ENCODE peak calls at places on chromosome 11, in seven cellular contexts. K is fibroblast of lung, G is mesendoderm, R is mesenchymal stem cell, Q is neuronal stem cell, O is kidney, D is mammary epithelial cell. A is an unnamed sample.

GRCh38 chr11:28058333-28058732 is 49.6 kb downstream of the KIF18A start:
- DNase-seq in K (peak), G (peak), R (peak), Q (no peak), O (no peak), D (no peak), A (peak)

GRCh38 chr11:75275581-75275980 is 35.0 kb downstream of the TPBGL start:
- DNase-seq in K (no peak), G (peak), R (peak), Q (no peak), O (peak), D (no peak), A (no peak)

GRCh38 chr11:34512810-34513673 is 552 bp downstream of the ELF5 start:
- DNase-seq in K (peak), G (peak), R (peak), Q (peak), O (no peak), D (peak), A (peak)

GRCh38 chr11:57283231-57283990 is 41.3 kb downstream of the TNKS1BP1 start:
- DNase-seq in K (no peak), G (peak), R (no peak), Q (no peak), O (no peak), D (no peak), A (no peak)

GRCh38 chr11:65499713-65500261 is 942 bp downstream of the MALAT1 start:
- DNase-seq in K (no peak), G (no peak), R (no peak), Q (no peak), O (no peak), D (no peak), A (no peak)

GRCh38 chr11:6771926-6772898 is at the start of gene OR2AG2:
- DNase-seq in K (no peak), G (no peak), R (no peak), Q (no peak), O (no peak), D (no peak), A (no peak)

GRCh38 chr11:33735426-33736147 is 636 bp downstream of the CD59 start:
- DNase-seq in K (peak), G (peak), R (peak), Q (peak), O (peak), D (peak), A (peak)

GRCh38 chr11:16997624-16998023 is 16.6 kb downstream of the PLEKHA7 start:
- DNase-seq in K (no peak), G (no peak), R (no peak), Q (no peak), O (no peak), D (no peak), A (no peak)

GRCh38 chr11:119629834-119630624 is 99.0 kb downstream of the NECTIN1 start:
- DNase-seq in K (no peak), G (no peak), R (no peak), Q (no peak), O (no peak), D (no peak), A (no peak)

GRCh38 chr11:22920939-22921565 is 60.8 kb upstream of the CCDC179 start:
- DNase-seq in K (peak), G (peak), R (peak), Q (peak), O (no peak), D (peak), A (peak)

GRCh38 chr11:40986320-40986719 is 473.1 kb downstream of the LRRC4C start:
- DNase-seq in K (peak), G (no peak), R (no peak), Q (no peak), O (no peak), D (peak), A (no peak)

GRCh38 chr11:78860720-78861422 is 286.2 kb upstream of the NARS2 start:
- DNase-seq in K (no peak), G (peak), R (peak), Q (peak), O (no peak), D (no peak), A (peak)

GRCh38 chr11:33944693-33945424 is 53.0 kb upstream of the LMO2 start:
- DNase-seq in K (no peak), G (peak), R (no peak), Q (no peak), O (no peak), D (no peak), A (no peak)

GRCh38 chr11:129385801-129386200 is 10.2 kb downstream of the BARX2 start:
- DNase-seq in K (no peak), G (no peak), R (no peak), Q (no peak), O (no peak), D (no peak), A (no peak)

GRCh38 chr11:17439316-17439782 is 37.3 kb downstream of the ABCC8 start:
- DNase-seq in K (no peak), G (peak), R (no peak), Q (no peak), O (no peak), D (no peak), A (no peak)

GRCh38 chr11:43130616-43131015 is 181.2 kb upstream of the API5 start:
- DNase-seq in K (no peak), G (peak), R (no peak), Q (peak), O (no peak), D (no peak), A (peak)

GRCh38 chr11:74282421-74282820 is 29.0 kb downstream of the P4HA3 start:
- DNase-seq in K (no peak), G (no peak), R (no peak), Q (no peak), O (no peak), D (no peak), A (no peak)

GRCh38 chr11:74204692-74205091 is 33.6 kb downstream of the PPME1 start:
- DNase-seq in K (no peak), G (no peak), R (no peak), Q (no peak), O (no peak), D (no peak), A (no peak)

GRCh38 chr11:44573333-44573732 is 7.9 kb downstream of the CD82 start:
- DNase-seq in K (peak), G (no peak), R (peak), Q (no peak), O (no peak), D (no peak), A (no peak)
- H3K9ac ChIP-seq in K (no peak), G (no peak), R (no peak), Q (no peak), O (no peak), D (no peak), A (no peak)

GRCh38 chr11:134139303-134139872 is 70.5 kb downstream of the JAM3 start:
- DNase-seq in K (no peak), G (no peak), R (no peak), Q (no peak), O (no peak), D (no peak), A (peak)
- H3K9ac ChIP-seq in K (no peak), G (no peak), R (peak), Q (no peak), O (no peak), D (no peak), A (no peak)

GRCh38 chr11:76671626-76672309 is 1.2 kb upstream of the LRRC32 start:
- DNase-seq in K (no peak), G (no peak), R (no peak), Q (no peak), O (no peak), D (no peak), A (no peak)

GRCh38 chr11:76672431-76673163 is 2.0 kb upstream of the LRRC32 start:
- DNase-seq in K (no peak), G (no peak), R (no peak), Q (no peak), O (peak), D (no peak), A (no peak)

GRCh38 chr11:76670475-76671235 is at the start of gene LRRC32:
- DNase-seq in K (peak), G (peak), R (no peak), Q (peak), O (peak), D (no peak), A (peak)

GRCh38 chr11:76669901-76670474 is 559 bp downstream of the LRRC32 start:
- DNase-seq in K (peak), G (no peak), R (peak), Q (no peak), O (peak), D (no peak), A (peak)

DNA sequence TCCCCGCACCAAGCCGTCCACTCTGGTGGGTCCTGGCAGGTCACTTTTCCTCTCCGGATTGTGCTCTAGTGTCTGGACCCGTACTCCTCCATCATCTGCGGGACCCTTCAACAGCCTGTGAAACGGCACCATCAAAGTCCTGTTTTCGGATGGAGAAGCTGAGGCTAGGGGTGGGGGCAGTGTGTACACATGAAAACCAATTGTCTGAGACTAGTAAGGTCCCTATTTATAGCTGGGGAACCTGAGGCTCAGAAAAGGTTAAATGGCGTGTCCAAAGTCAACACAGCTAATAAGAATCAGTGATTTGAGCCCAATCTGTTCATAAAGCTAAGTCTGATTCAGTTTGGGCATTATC is 666 bp upstream of the LRRC32 start:
- DNase-seq in K (no peak), G (no peak), R (no peak), Q (no peak), O (no peak), D (no peak), A (no peak)
- H3K9ac ChIP-seq in K (no peak), G (peak), R (peak), Q (peak), O (no peak), D (no peak), A (no peak)

GRCh38 chr11:113874920-113875413 is 405 bp downstream of the USP28 start:
- DNase-seq in K (no peak), G (peak), R (peak), Q (no peak), O (no peak), D (peak), A (peak)

GRCh38 chr11:113875414-113876073 is at the start of gene USP28:
- DNase-seq in K (peak), G (peak), R (peak), Q (peak), O (peak), D (peak), A (peak)

GRCh38 chr11:113871331-113871730 is 4.0 kb downstream of the USP28 start:
- DNase-seq in K (peak), G (no peak), R (peak), Q (no peak), O (no peak), D (no peak), A (peak)

GRCh38 chr11:113874096-113874919 is 1.1 kb downstream of the USP28 start:
- DNase-seq in K (peak), G (peak), R (peak), Q (no peak), O (no peak), D (peak), A (no peak)

DNA sequence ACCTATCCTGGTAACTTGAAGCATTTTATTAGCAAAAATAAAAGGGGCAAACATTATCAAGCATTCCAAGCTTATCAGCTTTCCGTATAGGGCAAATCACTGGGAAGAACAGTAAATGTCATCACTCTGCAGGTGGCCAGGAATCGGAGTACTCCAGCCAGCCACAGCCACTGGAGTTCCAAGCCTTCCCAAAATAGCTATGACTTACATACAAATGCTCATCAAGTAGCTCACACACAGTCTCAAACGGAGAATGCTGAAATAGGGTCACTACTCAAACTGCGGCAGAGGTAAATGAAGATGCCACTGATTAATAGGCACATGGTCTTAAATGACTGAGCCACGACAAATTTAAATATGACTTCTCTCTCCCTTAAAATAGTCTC is 2.1 kb downstream of the USP28 start:
- DNase-seq in K (peak), G (peak), R (peak), Q (no peak), O (no peak), D (no peak), A (peak)
- H3K9ac ChIP-seq in K (no peak), G (peak), R (no peak), Q (no peak), O (no peak), D (no peak), A (no peak)

DNA sequence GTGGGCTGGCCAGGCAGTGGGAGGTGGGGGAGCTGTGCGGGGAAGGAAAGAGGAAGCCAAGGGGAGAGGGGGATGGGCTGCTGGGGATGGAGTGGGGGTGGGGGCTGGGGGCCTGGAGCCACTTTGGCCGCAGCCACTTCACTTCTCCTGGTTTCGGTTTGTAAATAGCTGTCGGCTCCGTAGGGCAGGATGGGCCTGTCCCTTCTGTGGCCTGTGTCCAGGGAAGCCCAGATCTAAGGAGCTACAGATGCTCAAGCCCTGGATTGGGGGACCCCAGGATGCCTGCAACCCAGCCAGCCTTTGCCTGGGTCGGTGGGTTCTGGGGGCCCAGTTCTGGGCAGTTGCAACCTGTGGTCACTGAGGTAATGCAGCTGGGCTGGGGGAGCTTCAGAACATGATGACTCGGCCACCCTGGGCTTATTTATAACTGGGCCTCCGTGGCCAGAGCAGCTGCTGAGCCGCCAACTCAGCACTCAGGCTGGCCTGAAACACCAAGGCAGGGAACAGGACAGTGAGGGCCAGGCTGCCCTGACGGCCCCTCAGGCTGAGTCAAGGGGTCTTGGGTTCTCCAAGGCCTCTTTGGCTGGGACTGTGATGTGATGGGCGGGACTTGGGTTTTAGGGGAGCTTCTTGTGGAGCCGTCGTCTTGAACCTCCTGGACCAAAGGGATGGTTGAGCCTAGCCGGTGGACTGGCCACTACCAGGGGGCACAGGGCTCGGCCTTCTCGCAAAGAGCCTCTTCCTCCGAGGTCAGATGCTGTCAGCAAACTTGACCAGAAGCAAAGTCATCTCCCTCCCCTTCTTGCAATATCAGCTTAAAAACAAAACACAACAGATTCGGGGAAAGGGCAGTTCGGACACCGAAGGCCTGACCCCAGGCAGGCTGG is 15.0 kb upstream of the SLC39A13 start:
- DNase-seq in K (peak), G (no peak), R (peak), Q (no peak), O (peak), D (no peak), A (peak)
- H3K9ac ChIP-seq in K (no peak), G (no peak), R (peak), Q (no peak), O (no peak), D (no peak), A (no peak)

DNA sequence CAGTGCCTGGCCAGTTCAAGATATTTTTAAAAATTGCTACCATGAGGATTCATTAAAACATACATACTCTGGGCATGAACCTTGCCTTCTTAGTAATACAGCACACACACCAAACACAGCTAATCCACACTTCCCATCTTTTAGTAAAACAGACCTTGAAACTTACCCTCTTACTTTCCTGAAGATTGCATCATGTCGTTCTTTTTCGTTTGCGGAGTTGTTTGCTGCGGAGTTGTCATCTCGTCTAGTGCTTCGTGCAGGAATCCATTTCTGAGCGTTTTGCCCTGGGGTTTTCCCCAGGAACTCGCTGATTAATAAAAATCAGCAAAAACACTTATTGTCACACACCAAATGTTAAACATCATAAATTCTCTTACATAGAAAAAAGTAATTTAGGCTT is 3.0 kb downstream of the EIF4G2 start:
- DNase-seq in K (no peak), G (no peak), R (no peak), Q (no peak), O (no peak), D (no peak), A (no peak)
- H3K9ac ChIP-seq in K (no peak), G (peak), R (peak), Q (no peak), O (no peak), D (no peak), A (no peak)

DNA sequence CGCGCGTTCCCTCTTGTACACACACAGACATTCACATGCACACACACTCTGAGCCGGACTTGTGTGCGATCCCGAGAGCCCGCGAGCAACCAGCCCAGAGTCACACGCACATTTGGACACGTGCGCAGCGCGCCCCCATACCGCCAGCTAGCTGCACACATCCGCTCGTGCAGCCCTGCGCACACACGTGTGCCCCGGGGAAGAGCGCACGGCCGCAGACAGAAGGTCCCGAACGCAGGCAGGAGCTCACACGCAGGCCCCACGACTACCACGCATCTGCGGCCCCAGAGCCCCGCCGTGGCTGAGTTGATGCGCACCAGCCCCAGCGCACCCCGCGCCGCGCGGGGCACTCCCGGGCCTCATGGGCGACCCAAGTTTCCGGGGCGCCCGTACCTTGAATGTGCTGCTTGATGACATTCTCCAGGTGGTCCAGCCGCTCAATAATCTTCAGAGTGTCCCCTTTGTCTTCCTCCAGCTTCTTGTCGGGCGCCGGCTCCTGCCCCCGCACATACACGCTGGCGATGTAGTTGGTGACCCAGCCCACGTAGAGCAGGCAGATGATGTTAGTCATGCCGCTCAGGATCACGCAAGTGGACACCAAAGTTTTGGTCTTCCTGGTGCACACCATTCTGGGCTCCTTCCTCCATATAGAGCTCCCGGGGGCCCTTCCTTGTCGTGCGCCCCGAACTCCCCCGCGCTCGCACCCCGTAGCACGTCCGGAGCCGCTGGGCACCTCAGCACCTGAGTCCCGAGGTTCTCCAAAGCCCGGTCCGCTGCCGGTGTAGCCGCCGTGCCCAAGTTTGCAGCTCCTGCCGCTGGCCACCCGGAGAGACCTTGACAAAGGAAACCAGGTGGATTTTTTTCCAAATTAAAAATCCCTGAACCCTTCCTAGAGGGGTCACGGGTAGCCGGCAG is 582 bp downstream of the GALNT18 start:
- DNase-seq in K (peak), G (no peak), R (peak), Q (peak), O (peak), D (peak), A (peak)
- H3K9ac ChIP-seq in K (peak), G (peak), R (peak), Q (peak), O (peak), D (peak), A (no peak)